ENCODE peak calls at places on chromosomes 3 and 15, in nine cellular contexts. W is WERI-Rb-1, H is fibroblast of the aortic adventitia, A is sigmoid colon, I is tibial artery, K is fibroblast of mammary gland, J is SK-N-SH, Y is astrocyte of the spinal cord, T is lower lobe of right lung. E is an unnamed sample.

GRCh38 chr3:53618524-53618906 is 124.1 kb downstream of the CACNA1D start:
- DNase-seq in W (no peak), H (no peak), A (no peak), I (no peak), K (no peak), J (no peak), Y (no peak), T (no peak), E (no peak)

GRCh38 chr15:72146934-72147333 is 28.7 kb downstream of the SENP8 start:
- DNase-seq in W (no peak), H (no peak), A (no peak), I (no peak), K (no peak), J (no peak), Y (no peak), T (no peak), E (no peak)

GRCh38 chr3:114451561-114452018 is 157.8 kb downstream of the TIGIT start:
- DNase-seq in W (no peak), H (peak; percentile 66), A (no peak), I (no peak), K (peak; percentile 49), J (no peak), Y (peak; percentile 44), T (no peak), E (no peak)

GRCh38 chr3:50876947-50877346 is 202.2 kb downstream of the DOCK3 start:
- DNase-seq in W (no peak), H (no peak), A (no peak), I (no peak), K (no peak), J (no peak), Y (no peak), T (no peak), E (no peak)

GRCh38 chr3:144549161-144549560 is 577.5 kb downstream of the DIPK2A start:
- DNase-seq in W (no peak), H (no peak), A (no peak), I (no peak), K (no peak), J (no peak), Y (no peak), T (no peak), E (peak; percentile 5)

GRCh38 chr15:100129677-100130076 is 212.1 kb downstream of the ADAMTS17 start:
- DNase-seq in W (no peak), H (no peak), A (no peak), I (no peak), K (no peak), J (no peak), Y (no peak), T (no peak), E (no peak)

GRCh38 chr3:50599716-50600118 is 11.9 kb downstream of the CISH start:
- DNase-seq in W (no peak), H (no peak), A (no peak), I (no peak), K (no peak), J (no peak), Y (no peak), T (no peak), E (no peak)

GRCh38 chr15:59372352-59373211 is at the start of gene MYO1E:
- DNase-seq in W (peak; percentile 93), H (peak; percentile 98), A (peak; percentile 97), I (peak; percentile 94), K (peak; percentile 97), J (peak; percentile 93), Y (peak; percentile 97), T (peak; percentile 85), E (peak; percentile 97)

GRCh38 chr15:69744421-69745162 is 292.0 kb downstream of the RPLP1 start:
- DNase-seq in W (no peak), H (no peak), A (no peak), I (no peak), K (no peak), J (no peak), Y (no peak), T (no peak), E (no peak)

GRCh38 chr15:58551084-58551763 is 119.4 kb downstream of the LIPC start:
- DNase-seq in W (no peak), H (no peak), A (no peak), I (no peak), K (no peak), J (no peak), Y (no peak), T (no peak), E (no peak)

GRCh38 chr3:33547101-33547500 is 106.9 kb upstream of the UBP1 start:
- DNase-seq in W (no peak), H (no peak), A (no peak), I (no peak), K (no peak), J (no peak), Y (no peak), T (no peak), E (no peak)

GRCh38 chr3:27467545-27467944 is 16.6 kb downstream of the SLC4A7 start:
- DNase-seq in W (no peak), H (peak; percentile 63), A (no peak), I (no peak), K (peak; percentile 62), J (peak; percentile 39), Y (peak; percentile 71), T (no peak), E (no peak)

DNA sequence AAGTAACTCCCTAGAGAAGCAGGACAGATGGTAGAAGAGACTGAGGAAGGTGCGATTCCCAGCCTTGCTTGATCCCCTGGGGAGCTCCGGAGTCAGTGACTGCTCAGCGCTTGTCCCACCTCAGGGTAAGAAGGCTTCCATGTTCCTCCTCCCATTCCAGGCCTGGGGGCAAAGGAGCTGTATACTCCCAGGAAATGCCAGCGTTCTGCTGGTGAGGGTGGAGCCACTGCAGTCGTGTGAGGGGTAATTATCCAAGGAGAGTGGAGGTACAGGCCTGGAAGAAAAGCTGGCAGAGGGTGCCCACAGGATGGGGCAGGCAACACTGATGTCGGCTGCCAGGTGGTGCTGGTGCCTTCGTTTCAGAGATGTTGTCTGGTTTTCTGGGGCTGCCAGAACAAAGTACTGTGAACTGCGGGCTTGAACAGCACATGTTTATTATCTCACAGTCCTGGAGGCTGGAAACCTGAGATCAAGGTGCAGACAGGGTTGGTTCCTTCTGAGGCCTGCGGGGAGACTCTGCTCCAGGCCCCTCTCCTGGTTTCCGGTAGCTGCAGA is 12.1 kb upstream of the APBA2 start:
- DNase-seq in W (no peak), H (no peak), A (no peak), I (no peak), K (no peak), J (peak; percentile 51), Y (no peak), T (no peak), E (no peak)
- TF ChIP-seq CTCF in W (no peak), H (no peak), A (no peak), I (no peak), K (no peak), J (no peak), Y (no peak), T (no peak), E (no peak)

GRCh38 chr3:8966150-8966819 is 3.0 kb upstream of the RAD18 start:
- DNase-seq in W (no peak), H (no peak), A (no peak), I (no peak), K (no peak), J (no peak), Y (no peak), T (no peak), E (no peak)

GRCh38 chr3:8963137-8963853 is at the start of gene RAD18:
- DNase-seq in W (peak; percentile 94), H (peak; percentile 88), A (peak; percentile 94), I (peak; percentile 93), K (peak; percentile 85), J (peak; percentile 90), Y (peak; percentile 93), T (peak; percentile 94), E (peak; percentile 96)

GRCh38 chr3:8962226-8962861 is 928 bp downstream of the RAD18 start:
- DNase-seq in W (no peak), H (no peak), A (no peak), I (no peak), K (peak; percentile 22), J (no peak), Y (no peak), T (no peak), E (no peak)

GRCh38 chr3:8966820-8967348 is 3.6 kb upstream of the RAD18 start:
- DNase-seq in W (no peak), H (no peak), A (no peak), I (no peak), K (no peak), J (no peak), Y (no peak), T (no peak), E (no peak)

GRCh38 chr3:8964436-8965370 is 1.4 kb upstream of the RAD18 start:
- DNase-seq in W (no peak), H (peak; percentile 92), A (no peak), I (no peak), K (peak; percentile 84), J (no peak), Y (peak; percentile 67), T (no peak), E (peak; percentile 79)
- H3K4me3 ChIP-seq in W (no peak overlapping the region), H (no peak overlapping the region), A (no peak overlapping the region), I (no peak overlapping the region), K (no peak overlapping the region), J (no peak overlapping the region), Y (no peak overlapping the region), T (no peak overlapping the region), E (no peak overlapping the region)

GRCh38 chr15:74460903-74461846 is at the start of gene UBL7:
- DNase-seq in W (peak; percentile 98), H (peak; percentile 94), A (peak; percentile 98), I (peak; percentile 98), K (peak; percentile 94), J (peak; percentile 94), Y (peak; percentile 97), T (peak; percentile 98), E (peak; percentile 98)
- TF ChIP-seq CTCF in W (peak; percentile 23), H (peak; percentile 37), A (no peak), I (no peak), K (peak; percentile 6), J (peak; percentile 27), Y (peak; percentile 18), T (peak; percentile 36), E (peak; percentile 11)

GRCh38 chr3:42655980-42656679 is 2.6 kb downstream of the ZBTB47 start:
- DNase-seq in W (no peak), H (peak; percentile 68), A (no peak), I (peak; percentile 78), K (peak; percentile 79), J (peak; percentile 30), Y (peak; percentile 55), T (no peak), E (peak; percentile 57)
- H3K4me3 ChIP-seq in W (no peak overlapping the region), H (peak overlapping the region; percentile 87), A (no peak overlapping the region), I (peak overlapping the region; percentile 89), K (no peak overlapping the region), J (no peak overlapping the region), Y (no peak overlapping the region), T (no peak overlapping the region), E (peak overlapping the region; percentile 66)

GRCh38 chr3:18444597-18445420 is 19.7 kb upstream of the SATB1 start:
- DNase-seq in W (peak; percentile 57), H (peak; percentile 20), A (peak; percentile 82), I (peak; percentile 80), K (peak; percentile 22), J (peak; percentile 94), Y (peak; percentile 56), T (peak; percentile 77), E (peak; percentile 86)
- TF ChIP-seq CTCF in W (peak; percentile 33), H (peak; percentile 46), A (no peak), I (peak; percentile 76), K (no peak), J (no peak), Y (peak; percentile 46), T (peak; percentile 4), E (no peak)